ENCODE peak calls at places on chromosomes 16 and 17, in nine cellular contexts. D is amniotic stem cell; L is EL; P is right atrium auricular region; Z is central memory CD8-positive, alpha-beta T cell; H is posterior cingulate gyrus; M is putamen; A is endothelial cell of umbilical vein; Q is endothelial cell. G is an unnamed sample.

GRCh38 chr16:57462209-57462977 is at the start of gene POLR2C:
- DNase-seq in P (peak; percentile 90), A (peak; percentile 87), D (peak; percentile 78), M (peak; percentile 77), H (peak; percentile 97), Q (peak; percentile 95), Z (peak; percentile 96), L (peak; percentile 80), G (peak; percentile 47)

GRCh38 chr16:56513972-56514371 is 5.9 kb downstream of the BBS2 start:
- DNase-seq in H (no peak), A (peak; percentile 79), D (no peak), M (peak; percentile 48), L (peak; percentile 54), Z (no peak), P (no peak), Q (peak; percentile 25), G (peak; percentile 34)

GRCh38 chr17:802481-802880 is 20.3 kb downstream of the MRM3 start:
- DNase-seq in D (no peak), M (no peak), L (no peak), P (no peak), H (no peak), Q (no peak), Z (no peak), A (no peak), G (no peak)

GRCh38 chr17:4559851-4560820 is at the start of gene GGT6:
- DNase-seq in Z (no peak), H (peak; percentile 57), D (no peak), M (no peak), A (no peak), L (no peak), P (no peak), Q (no peak), G (no peak)

GRCh38 chr17:8965394-8966168 is at the start of gene PIK3R5:
- DNase-seq in P (no peak), Q (peak; percentile 67), H (no peak), L (no peak), Z (peak; percentile 53), A (no peak), D (no peak), M (no peak), G (no peak)

GRCh38 chr16:55480228-55480655 is 1.2 kb downstream of the MMP2 start:
- DNase-seq in Z (no peak), M (no peak), H (peak; percentile 91), D (peak; percentile 73), L (peak; percentile 91), Q (peak; percentile 41), P (peak; percentile 92), A (peak; percentile 79), G (peak; percentile 94)

GRCh38 chr17:38660097-38661026 is 14.4 kb downstream of the EPOP start:
- DNase-seq in M (no peak), D (no peak), Q (no peak), H (peak; percentile 85), A (no peak), Z (no peak), P (no peak), L (no peak), G (no peak)

GRCh38 chr17:53680745-53681144 is 142.0 kb upstream of the KIF2B start:
- DNase-seq in Z (no peak), L (no peak), P (no peak), H (no peak), M (no peak), D (no peak), Q (no peak), A (no peak), G (no peak)

GRCh38 chr16:50213939-50214519 is 52.3 kb upstream of the ADCY7 start:
- DNase-seq in D (no peak), P (no peak), Z (no peak), A (peak; percentile 86), Q (no peak), M (peak; percentile 39), L (peak; percentile 61), H (no peak), G (no peak)

GRCh38 chr17:57559634-57560387 is 185.3 kb downstream of the CCDC182 start:
- DNase-seq in H (peak; percentile 76), M (no peak), Q (no peak), A (no peak), L (no peak), P (no peak), D (no peak), Z (no peak), G (no peak)

GRCh38 chr16:28524544-28525179 is 14.1 kb downstream of the NUPR1 start:
- DNase-seq in M (no peak), Z (no peak), P (no peak), L (no peak), Q (no peak), A (no peak), H (no peak), D (no peak), G (no peak)

GRCh38 chr16:83345846-83346245 is 461.9 kb upstream of the HSBP1 start:
- DNase-seq in Z (no peak), H (no peak), M (peak; percentile 17), P (no peak), D (no peak), A (no peak), Q (no peak), L (no peak), G (no peak)

GRCh38 chr16:57938936-57939871 is 31.7 kb downstream of the CNGB1 start:
- DNase-seq in L (peak; percentile 80), H (peak; percentile 91), P (peak; percentile 69), Q (no peak), D (no peak), Z (no peak), A (peak; percentile 9), M (no peak), G (peak; percentile 76)

GRCh38 chr16:89395150-89396142 is 94.9 kb downstream of the ANKRD11 start:
- DNase-seq in P (peak; percentile 96), M (peak; percentile 76), D (peak; percentile 92), Q (no peak), Z (no peak), H (peak; percentile 96), L (peak; percentile 98), A (peak; percentile 62), G (peak; percentile 99)

GRCh38 chr17:76582660-76583059 is 3.0 kb downstream of the ST6GALNAC2 start:
- DNase-seq in L (no peak), P (no peak), H (peak; percentile 16), Z (no peak), D (no peak), A (no peak), Q (no peak), M (no peak), G (no peak)

GRCh38 chr16:65745-66144 is 6.7 kb downstream of the RHBDF1 start:
- DNase-seq in P (peak; percentile 89), A (peak; percentile 72), M (peak; percentile 74), Q (peak; percentile 92), Z (peak; percentile 79), D (peak; percentile 37), H (peak; percentile 98), L (peak; percentile 72), G (no peak)

GRCh38 chr16:4309102-4309832 is 6.6 kb upstream of the GLIS2 start:
- DNase-seq in D (no peak), H (peak; percentile 59), A (no peak), L (no peak), M (no peak), Z (no peak), P (no peak), Q (no peak), G (no peak)

GRCh38 chr17:66717680-66718079 is 117.2 kb upstream of the CACNG5 start:
- DNase-seq in M (no peak), A (no peak), H (peak; percentile 85), L (no peak), Z (no peak), P (peak; percentile 30), D (no peak), Q (no peak), G (no peak)

GRCh38 chr16:54927125-54928015 is 3.3 kb upstream of the IRX5 start:
- DNase-seq in H (no peak), A (no peak), P (no peak), Q (no peak), Z (no peak), D (no peak), M (no peak), L (no peak), G (no peak)

GRCh38 chr17:75731716-75732498 is 10.6 kb downstream of the ITGB4 start:
- DNase-seq in Q (no peak), A (no peak), H (peak; percentile 74), Z (no peak), P (no peak), D (no peak), M (no peak), L (no peak), G (no peak)

GRCh38 chr16:84175351-84176081 is 11.3 kb downstream of the TAF1C start:
- DNase-seq in L (no peak), M (no peak), A (peak; percentile 52), Q (peak; percentile 53), Z (peak; percentile 42), P (no peak), D (no peak), H (peak; percentile 70), G (peak; percentile 12)

GRCh38 chr17:40084477-40084876 is 15.9 kb downstream of the NR1D1 start:
- DNase-seq in L (no peak), D (no peak), P (no peak), Q (no peak), Z (no peak), A (no peak), M (no peak), H (no peak), G (no peak)

GRCh38 chr17:79942591-79943353 is 92.9 kb downstream of the TBC1D16 start:
- DNase-seq in H (peak; percentile 73), Q (no peak), L (peak; percentile 77), A (peak; percentile 32), D (no peak), Z (no peak), M (no peak), P (no peak), G (no peak)

GRCh38 chr16:56321571-56321970 is 103.8 kb downstream of the AMFR start:
- DNase-seq in M (no peak), H (peak; percentile 79), Q (no peak), A (no peak), L (no peak), P (no peak), Z (no peak), D (no peak), G (no peak)

GRCh38 chr17:60439501-60439900 is 17.2 kb downstream of the CHCT1 start:
- DNase-seq in D (no peak), A (peak; percentile 30), P (no peak), M (no peak), L (peak; percentile 29), Q (no peak), H (no peak), Z (no peak), G (no peak)

GRCh38 chr17:3512512-3513171 is 36.8 kb downstream of the ASPA start:
- DNase-seq in H (peak; percentile 97), M (peak; percentile 94), L (peak; percentile 8), A (no peak), Q (no peak), D (no peak), Z (no peak), P (peak; percentile 88), G (no peak)

GRCh38 chr16:85798283-85798776 is 1.0 kb downstream of the EMC8 start:
- DNase-seq in Z (no peak), A (no peak), P (no peak), H (peak; percentile 53), D (no peak), Q (no peak), L (no peak), M (no peak), G (no peak)

GRCh38 chr16:84212631-84213030 is 21.7 kb downstream of the ADAD2 start:
- DNase-seq in H (no peak), Z (no peak), L (no peak), P (no peak), D (no peak), A (no peak), Q (no peak), M (no peak), G (no peak)

GRCh38 chr16:11423315-11424117 is 78.3 kb downstream of the RMI2 start:
- DNase-seq in Q (no peak), H (no peak), A (no peak), P (no peak), M (no peak), Z (no peak), L (no peak), D (no peak), G (no peak)